ENCODE peak calls at places on chromosome 15, in eight cellular contexts. S, T, X, A, W, I, N and Q are unnamed samples.

GRCh38 chr15:69893863-69894262 is 203.9 kb downstream of the TLE3 start:
- DNase-seq in S (no peak), T (no peak), X (peak; percentile 57), A (no peak), W (no peak), I (peak; percentile 74), N (no peak), Q (no peak)

GRCh38 chr15:66833372-66833771 is 131.3 kb downstream of the SMAD6 start:
- DNase-seq in S (no peak), T (no peak), X (no peak), A (no peak), W (peak; percentile 42), I (no peak), N (no peak), Q (no peak)

GRCh38 chr15:62165029-62165792 is at the start of gene C2CD4B:
- DNase-seq in S (peak; percentile 60), T (no peak), X (peak; percentile 70), A (no peak), W (peak; percentile 72), I (no peak), N (peak; percentile 95), Q (peak; percentile 43)

GRCh38 chr15:69303337-69304175 is 4.8 kb downstream of the PAQR5 start:
- DNase-seq in S (no peak), T (no peak), X (peak; percentile 55), A (no peak), W (no peak), I (no peak), N (peak; percentile 16), Q (no peak)

GRCh38 chr15:33007295-33007855 is 187.1 kb downstream of the FMN1 start:
- DNase-seq in S (no peak), T (no peak), X (peak; percentile 46), A (no peak), W (no peak), I (peak; percentile 82), N (peak; percentile 17), Q (no peak)

GRCh38 chr15:85154061-85154460 is 172.4 kb downstream of the PDE8A start:
- DNase-seq in S (peak; percentile 12), T (no peak), X (peak; percentile 76), A (no peak), W (no peak), I (no peak), N (peak; percentile 4), Q (no peak)

GRCh38 chr15:38242055-38242454 is 10.6 kb upstream of the SPRED1 start:
- DNase-seq in S (no peak), T (no peak), X (no peak), A (no peak), W (peak; percentile 31), I (no peak), N (no peak), Q (no peak)

GRCh38 chr15:60752973-60753720 is 274.2 kb upstream of the ICE2 start:
- DNase-seq in S (no peak), T (no peak), X (no peak), A (no peak), W (no peak), I (no peak), N (peak; percentile 8), Q (no peak)

GRCh38 chr15:75068748-75069147 is 45.4 kb downstream of the PPCDC start:
- DNase-seq in S (no peak), T (no peak), X (no peak), A (no peak), W (no peak), I (no peak), N (no peak), Q (no peak)